ENCODE peak calls at places on chromosomes 16 and 17, in five cellular contexts. S is ELF-1, Y is activated gamma-delta T cell, I is BE2C, O is pancreas. Q is an unnamed sample.
A peak's percentile ranks its signal among the peaks of the same experiment; 100 is the strongest.

GRCh38 chr16:1941924-1942809 is 832 bp downstream of the MSRB1 start:
- DNase-seq in I (no peak), S (peak; percentile 56), O (peak; percentile 72), Y (no peak), Q (no peak)

GRCh38 chr16:87040169-87041117 is 276.7 kb downstream of the C16orf95 start:
- DNase-seq in S (no peak), I (no peak), Y (no peak), O (no peak), Q (no peak)

GRCh38 chr17:36934144-36934758 is 3.0 kb upstream of the LHX1 start:
- DNase-seq in Y (no peak), O (no peak), S (peak; percentile 45), I (no peak), Q (no peak)

GRCh38 chr16:11034481-11034931 is 90.1 kb downstream of the CLEC16A start:
- DNase-seq in S (no peak), O (no peak), Y (no peak), I (no peak), Q (no peak)

GRCh38 chr16:85308585-85309540 is 196.6 kb upstream of the CIBAR2 start:
- DNase-seq in O (no peak), Y (no peak), I (no peak), S (no peak), Q (no peak)

GRCh38 chr17:48024149-48025039 is 13.2 kb downstream of the COPZ2 start:
- DNase-seq in Y (peak; percentile 36), O (peak; percentile 54), S (peak; percentile 72), I (peak; percentile 58), Q (peak; percentile 36)

GRCh38 chr17:3727041-3727440 is 3.3 kb downstream of the HASPIN start:
- DNase-seq in O (no peak), S (no peak), I (no peak), Y (no peak), Q (no peak)

GRCh38 chr16:50509521-50510341 is 38.5 kb upstream of the NKD1 start:
- DNase-seq in S (peak; percentile 85), Y (no peak), I (peak; percentile 56), O (peak; percentile 11), Q (no peak)

GRCh38 chr16:27583634-27584033 is 33.7 kb downstream of the KATNIP start:
- DNase-seq in Y (no peak), S (no peak), O (no peak), I (no peak), Q (no peak)

GRCh38 chr16:53417011-53417410 is 17.3 kb upstream of the RBL2 start:
- DNase-seq in I (no peak), S (peak; percentile 15), Y (no peak), O (no peak), Q (no peak)

Q was measured in prostate gland.